ENCODE peak calls at places on chromosome 15, in eight cellular contexts. P, R, O, E, D, L, V and X are unnamed samples.

GRCh38 chr15:90142216-90143175 is 40.2 kb upstream of the IDH2 start:
- DNase-seq in O (no peak), L (no peak), R (no peak), P (no peak), E (no peak), V (no peak), D (no peak), X (no peak)

GRCh38 chr15:61530769-61531168 is 301.7 kb upstream of the RORA start:
- DNase-seq in V (no peak), O (no peak), R (no peak), E (no peak), L (no peak), D (peak; percentile 36), P (no peak), X (no peak)

GRCh38 chr15:78422571-78423340 is 15.3 kb upstream of the IREB2 start:
- DNase-seq in L (peak; percentile 72), E (peak; percentile 62), D (peak; percentile 71), R (peak; percentile 44), P (peak; percentile 63), O (peak; percentile 58), V (peak; percentile 60), X (no peak)

GRCh38 chr15:51030649-51031316 is 63.9 kb downstream of the TNFAIP8L3 start:
- DNase-seq in L (peak; percentile 62), E (no peak), D (no peak), R (no peak), P (no peak), O (peak; percentile 86), V (no peak), X (peak; percentile 25)

GRCh38 chr15:38028869-38029268 is 94.4 kb downstream of the TMCO5A start:
- DNase-seq in D (no peak), R (no peak), L (no peak), V (no peak), P (no peak), E (no peak), O (no peak), X (peak; percentile 32)

GRCh38 chr15:75718326-75718725 is 5.7 kb upstream of the CSPG4 start:
- DNase-seq in O (peak; percentile 50), R (peak; percentile 73), L (peak; percentile 49), V (no peak), E (no peak), D (peak; percentile 46), P (no peak), X (no peak)

GRCh38 chr15:91407237-91407889 is 307.3 kb downstream of the SV2B start:
- DNase-seq in D (no peak), L (no peak), E (no peak), O (no peak), R (no peak), V (peak; percentile 19), P (no peak), X (no peak)

GRCh38 chr15:31486506-31486905 is 159.9 kb downstream of the KLF13 start:
- DNase-seq in V (no peak), E (no peak), D (no peak), R (no peak), P (no peak), O (no peak), L (no peak), X (no peak)

GRCh38 chr15:41256103-41256502 is 25.0 kb downstream of the CHP1 start:
- DNase-seq in D (no peak), V (no peak), R (no peak), P (no peak), E (no peak), O (no peak), L (no peak), X (no peak)

GRCh38 chr15:80745888-80746287 is 33.3 kb upstream of the CEMIP start:
- DNase-seq in R (no peak), L (no peak), E (no peak), V (no peak), D (no peak), O (no peak), P (no peak), X (no peak)

GRCh38 chr15:70032509-70032908 is 65.2 kb downstream of the TLE3 start:
- DNase-seq in P (no peak), L (no peak), R (no peak), E (no peak), O (no peak), D (no peak), V (no peak), X (no peak)

GRCh38 chr15:96058103-96058851 is 272.2 kb upstream of the NR2F2 start:
- DNase-seq in P (no peak), R (no peak), E (no peak), L (no peak), V (no peak), D (no peak), O (no peak), X (no peak)

GRCh38 chr15:73573572-73573971 is 59.6 kb downstream of the NPTN start:
- DNase-seq in D (no peak), E (no peak), L (no peak), R (peak; percentile 65), O (peak; percentile 25), P (no peak), V (no peak), X (no peak)

DNA sequence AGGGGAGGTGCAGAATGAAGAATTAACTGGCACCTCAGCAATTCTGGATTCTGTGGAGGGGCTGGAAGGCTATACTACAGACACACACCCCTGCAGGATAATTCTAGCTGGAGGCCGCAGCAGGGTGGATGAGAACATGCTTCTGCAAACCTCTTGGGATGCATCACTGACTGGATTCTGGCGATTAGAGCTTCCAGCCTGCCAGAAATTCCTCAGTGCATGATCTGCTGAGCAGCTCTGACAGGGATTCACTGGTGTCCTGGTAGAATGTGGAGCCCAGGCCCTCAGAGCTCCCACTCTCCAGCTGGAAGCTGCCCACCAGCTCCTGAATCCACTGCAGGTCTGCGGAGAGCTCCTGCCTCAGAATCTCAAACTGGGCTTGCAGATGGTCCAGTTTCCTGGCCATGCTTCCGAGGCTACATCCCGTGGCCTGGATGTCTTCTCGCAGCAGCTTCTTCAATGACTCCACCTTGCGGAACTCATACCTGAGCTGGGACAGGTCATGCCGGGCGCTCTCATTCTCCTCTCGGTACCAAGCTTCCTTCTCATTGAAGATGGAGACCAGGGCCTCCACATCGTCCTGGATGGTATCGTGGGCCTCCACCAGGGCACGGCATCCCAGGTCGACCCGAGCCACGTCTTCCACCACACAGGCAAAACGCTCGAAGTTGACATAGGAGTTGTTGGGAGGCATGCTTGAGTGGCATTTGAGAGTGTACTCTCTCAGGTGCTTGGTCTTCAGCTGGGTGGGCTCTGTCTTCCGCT is 89.0 kb upstream of the HERC1 start:
- DNase-seq in O (no peak), P (no peak), D (peak; percentile 48), V (no peak), L (no peak), R (no peak), E (no peak), X (no peak)
- H3K4me3 ChIP-seq in O (no peak overlapping the region), P (no peak overlapping the region), D (no peak overlapping the region), V (no peak overlapping the region), L (no peak overlapping the region), R (no peak overlapping the region), E (no peak overlapping the region), X (no peak overlapping the region)

GRCh38 chr15:87817553-87817952 is 439.0 kb downstream of the NTRK3 start:
- DNase-seq in L (no peak), D (no peak), R (no peak), V (no peak), P (no peak), E (no peak), O (no peak), X (no peak)
- TF ChIP-seq CTCF in L (no peak), D (no peak), R (no peak), V (no peak), P (no peak), E (no peak), O (peak; percentile 47), X (peak; percentile 44)

GRCh38 chr15:36361351-36361870 is 218.0 kb upstream of the CDIN1 start:
- DNase-seq in V (no peak), R (no peak), E (no peak), L (no peak), P (no peak), D (no peak), O (peak; percentile 76), X (no peak)

GRCh38 chr15:36356511-36356910 is 222.9 kb upstream of the CDIN1 start:
- DNase-seq in R (no peak), O (no peak), L (no peak), P (no peak), D (no peak), E (no peak), V (no peak), X (no peak)

GRCh38 chr15:36359286-36359685 is 220.1 kb upstream of the CDIN1 start:
- DNase-seq in D (no peak), O (no peak), L (no peak), P (no peak), R (no peak), E (no peak), V (no peak), X (no peak)

GRCh38 chr15:36358094-36358961 is 221.1 kb upstream of the CDIN1 start:
- DNase-seq in R (no peak), L (no peak), P (no peak), D (no peak), E (no peak), V (no peak), O (peak; percentile 79), X (peak; percentile 55)

DNA sequence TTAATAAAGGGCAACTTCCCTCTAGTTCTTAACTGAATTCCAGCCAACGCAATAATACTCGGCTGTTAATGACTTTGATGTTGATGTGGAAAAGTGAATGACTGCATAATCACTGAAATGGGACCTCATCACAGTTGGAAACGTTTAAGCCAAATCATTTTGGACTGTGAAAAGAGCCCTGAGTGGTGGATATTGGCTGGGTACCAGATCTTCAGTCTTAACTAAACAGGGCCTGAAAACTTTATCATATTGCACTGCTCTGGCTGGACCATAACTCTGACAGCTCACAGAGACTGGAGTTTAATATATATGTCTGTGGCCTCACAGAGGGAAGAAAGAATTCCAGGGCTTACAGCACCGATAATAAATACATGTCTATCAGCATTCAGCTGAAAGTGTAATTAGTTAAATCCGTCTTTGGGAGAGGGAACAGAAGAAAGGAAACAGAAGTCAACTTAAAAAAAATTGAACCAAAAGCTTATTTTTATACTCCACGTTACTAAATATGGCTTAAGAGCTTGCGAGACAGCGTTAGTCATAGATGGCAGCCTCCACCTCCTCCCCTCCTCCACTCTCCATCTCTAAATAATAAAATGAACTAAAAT is 222.3 kb upstream of the CDIN1 start:
- DNase-seq in P (no peak), V (no peak), E (no peak), L (no peak), R (peak; percentile 44), O (peak; percentile 64), D (no peak), X (peak; percentile 49)
- H3K4me3 ChIP-seq in P (no peak overlapping the region), V (peak overlapping the region; percentile 33), E (no peak overlapping the region), L (no peak overlapping the region), R (no peak overlapping the region), O (no peak overlapping the region), D (no peak overlapping the region), X (no peak overlapping the region)

GRCh38 chr15:23823508-23823907 is 136.4 kb upstream of the NDN start:
- DNase-seq in E (no peak), R (no peak), L (no peak), P (no peak), O (no peak), V (no peak), D (peak; percentile 14), X (no peak)
- TF ChIP-seq CTCF in E (no peak), R (no peak), L (no peak), P (peak; percentile 36), O (no peak), V (no peak), D (peak; percentile 3), X (no peak)